ENCODE peak calls at places on chromosomes 12 and 14, in eight cellular contexts. M, I, Q, O, L, G, T and H are unnamed samples. For H3K36me3, the result is how much of the 10 kb centered on the place peaks cover.

GRCh38 chr12:116827432-116827831 is 53.8 kb downstream of the HRK start:
- DNase-seq in G (no peak), Q (no peak), T (no peak), O (no peak), L (no peak), M (no peak), I (no peak), H (no peak)

GRCh38 chr12:46419675-46420074 is 47.1 kb upstream of the SLC38A2 start:
- DNase-seq in M (no peak), G (no peak), O (no peak), Q (no peak), L (no peak), T (no peak), I (no peak), H (no peak)

GRCh38 chr12:42360747-42361403 is 34.9 kb downstream of the PPHLN1 start:
- DNase-seq in T (no peak), Q (no peak), O (no peak), M (peak), I (no peak), G (no peak), L (no peak), H (no peak)

GRCh38 chr14:103361868-103362267 is 23.3 kb upstream of the MARK3 start:
- DNase-seq in Q (peak), I (peak), G (no peak), T (peak), L (no peak), M (peak), O (no peak), H (peak)

GRCh38 chr14:90534091-90534837 is 137.4 kb downstream of the CALM1 start:
- DNase-seq in I (no peak), M (no peak), Q (no peak), G (no peak), T (no peak), O (no peak), L (peak), H (no peak)

GRCh38 chr14:55802986-55803431 is 223.0 kb downstream of the KTN1 start:
- DNase-seq in L (no peak), Q (peak), I (peak), M (peak), T (no peak), G (no peak), O (no peak), H (no peak)

GRCh38 chr14:26281280-26281998 is 316.4 kb downstream of the NOVA1 start:
- DNase-seq in T (no peak), G (no peak), M (no peak), O (no peak), I (peak), Q (peak), L (no peak), H (no peak)

GRCh38 chr12:96516472-96517417 is 27.4 kb downstream of the CFAP54 start:
- DNase-seq in L (no peak), I (peak), G (peak), T (peak), O (peak), Q (peak), M (peak), H (peak)

GRCh38 chr12:26701604-26702215 is 131.3 kb downstream of the ITPR2 start:
- DNase-seq in M (peak), I (peak), G (no peak), T (no peak), O (no peak), L (no peak), Q (peak), H (no peak)

GRCh38 chr12:4813741-4814140 is 93.5 kb downstream of the GALNT8 start:
- DNase-seq in O (no peak), L (no peak), M (no peak), I (no peak), Q (peak), T (no peak), G (no peak), H (no peak)

GRCh38 chr12:48758737-48759136 is 30.2 kb downstream of the ADCY6 start:
- DNase-seq in O (no peak), L (no peak), M (no peak), I (no peak), Q (no peak), G (no peak), T (no peak), H (no peak)

GRCh38 chr12:48758186-48758585 is 30.7 kb downstream of the ADCY6 start:
- DNase-seq in G (no peak), L (no peak), O (no peak), T (peak), Q (no peak), M (no peak), I (no peak), H (no peak)
- TF ChIP-seq CTCF in G (no peak), L (no peak), O (no peak), T (no peak), Q (no peak), M (no peak), I (no peak), H (peak)

GRCh38 chr12:53623986-53624385 is 2.2 kb downstream of the ATF7 start:
- DNase-seq in L (no peak), M (peak), T (no peak), I (peak), G (peak), O (peak), Q (peak), H (no peak)
- H3K4me3 ChIP-seq in L (peak), M (peak), T (peak), I (peak), G (no peak), O (peak), Q (peak), H (peak)

DNA sequence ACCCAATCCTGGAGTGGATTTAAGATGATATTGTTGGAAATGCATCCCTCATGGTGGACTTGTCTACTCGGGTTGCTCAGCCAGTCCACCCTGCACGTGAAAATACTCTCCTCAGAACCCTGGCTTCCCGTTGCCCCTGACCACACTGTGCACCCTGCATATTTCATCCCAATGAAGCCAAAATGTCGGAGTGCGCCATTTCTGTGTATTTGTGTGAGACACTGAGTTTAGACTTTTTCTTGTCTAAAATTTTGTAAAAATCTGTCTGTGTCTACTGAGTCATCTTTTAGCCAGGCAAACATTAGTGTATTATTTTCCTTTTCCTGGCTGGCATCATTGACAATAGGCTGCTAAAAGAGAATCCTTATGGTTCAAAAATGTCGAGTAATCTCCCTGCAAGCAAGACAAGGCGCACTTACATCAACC is 485 bp upstream of the PNMA1 start:
- DNase-seq in I (peak), T (no peak), G (no peak), Q (peak), M (no peak), L (no peak), O (no peak), H (no peak)
- H3K36me3 ChIP-seq in I (under half), T (under half), G (under half), Q (under half), M (under half), L (under half), O (under half), H (under half)

GRCh38 chr12:112823582-112824149 is 32.1 kb downstream of the RPH3A start:
- DNase-seq in M (no peak), G (no peak), O (no peak), Q (no peak), I (peak), T (no peak), L (no peak), H (no peak)
- TF ChIP-seq CTCF in M (no peak), G (no peak), O (no peak), Q (no peak), I (peak), T (no peak), L (no peak), H (no peak)

GRCh38 chr12:92503977-92504966 is 198.5 kb upstream of the PLEKHG7 start:
- DNase-seq in L (no peak), G (peak), I (no peak), Q (no peak), O (peak), M (no peak), T (peak), H (no peak)
- H3K4me3 ChIP-seq in L (no peak), G (no peak), I (no peak), Q (no peak), O (no peak), M (no peak), T (no peak), H (no peak)

DNA sequence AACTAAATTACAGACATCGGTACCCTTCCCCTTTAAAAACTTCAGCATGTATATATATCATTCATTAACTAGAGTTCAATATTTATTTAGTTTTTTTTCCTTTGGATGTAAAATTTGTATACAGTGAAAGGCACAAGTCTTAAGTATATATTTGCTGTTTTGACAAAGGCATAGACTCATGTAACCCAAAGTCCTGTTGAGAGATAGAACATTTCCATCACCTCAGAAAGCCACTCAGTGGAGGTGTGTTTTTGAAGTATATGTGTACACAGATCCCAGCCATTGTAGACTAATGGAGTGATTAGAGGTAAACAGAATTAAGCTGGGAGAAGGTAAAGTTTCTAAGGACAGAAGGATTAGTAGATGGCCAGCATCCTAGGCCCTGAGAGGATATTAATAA is 15.4 kb downstream of the RDH12 start:
- DNase-seq in T (no peak), M (no peak), O (no peak), Q (no peak), I (no peak), L (no peak), G (no peak), H (no peak)
- H3K36me3 ChIP-seq in T (under half), M (under half), O (under half), Q (under half), I (under half), L (under half), G (under half), H (under half)